ENCODE peak calls at places on chromosomes 4 and X, in four cellular contexts. J is LNCaP clone FGC, Z is progenitor cell of endocrine pancreas, X is A673. Y is an unnamed sample.

GRCh38 chr4:85127653-85128052 is 161.2 kb upstream of the WDFY3 start:
- DNase-seq in J (peak), Z (no peak), X (peak), Y (peak)

GRCh38 chr4:105714071-105714521 is 5.5 kb downstream of the GSTCD start:
- DNase-seq in J (no peak), Z (no peak), X (peak), Y (no peak)

GRCh38 chrX:36957425-36958328 is 50.5 kb upstream of the FAM47C start:
- DNase-seq in J (no peak), Z (peak), X (peak), Y (peak)

GRCh38 chrX:100449696-100450606 is 39.9 kb upstream of the PCDH19 start:
- DNase-seq in J (no peak), Z (no peak), X (no peak), Y (peak)

GRCh38 chr4:140903522-140903928 is 147.3 kb upstream of the TBC1D9 start:
- DNase-seq in J (no peak), Z (no peak), X (peak), Y (no peak)

GRCh38 chr4:71396382-71396781 is 57.6 kb downstream of the SLC4A4 start:
- DNase-seq in J (no peak), Z (no peak), X (no peak), Y (no peak)

GRCh38 chrX:63713510-63713909 is 71.5 kb downstream of the ARHGEF9 start:
- DNase-seq in J (no peak), Z (no peak), X (no peak), Y (no peak)

GRCh38 chr4:3657917-3658913 is 108.0 kb upstream of the ADRA2C start:
- DNase-seq in J (no peak), Z (no peak), X (peak), Y (no peak)

GRCh38 chrX:116272328-116272727 is 101.8 kb downstream of the AGTR2 start:
- DNase-seq in J (no peak), Z (no peak), X (peak), Y (no peak)

GRCh38 chr4:170007113-170007512 is 19.1 kb downstream of the MFAP3L start:
- DNase-seq in J (no peak), Z (no peak), X (no peak), Y (no peak)

GRCh38 chr4:130026185-130026584 is 930.2 kb downstream of the C4orf33 start:
- DNase-seq in J (no peak), Z (no peak), X (peak), Y (no peak)

DNA sequence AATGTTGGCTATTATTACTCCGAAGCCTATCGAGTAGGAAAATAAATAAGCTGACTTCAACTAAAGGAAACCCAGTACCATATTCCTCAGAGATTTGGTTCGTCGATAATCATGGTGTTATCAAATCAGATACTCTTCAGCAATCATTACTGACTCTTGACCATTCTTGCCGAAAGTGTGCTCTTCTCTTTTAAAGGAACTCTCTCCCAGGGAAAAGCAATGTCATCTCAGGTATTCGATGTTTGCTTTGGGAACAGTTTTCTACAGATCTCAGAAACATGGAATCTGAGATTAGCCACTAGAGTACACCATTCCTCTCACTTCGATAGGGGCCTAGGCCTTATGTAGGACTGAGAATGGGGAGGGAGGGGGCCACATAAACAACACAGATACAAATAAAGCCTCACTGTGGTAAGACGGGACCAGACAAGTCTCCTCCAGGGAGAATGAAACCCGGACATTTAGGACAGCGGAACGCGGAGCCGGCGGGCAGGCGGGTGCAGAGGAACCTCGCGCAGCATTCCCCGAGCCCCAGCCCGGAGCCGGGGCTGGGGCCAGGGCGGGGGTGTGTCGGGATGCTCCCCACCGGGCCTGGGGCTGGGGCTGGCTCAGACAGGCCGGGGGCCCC is 586 bp downstream of the DNAJB14 start:
- DNase-seq in J (no peak), Z (peak), X (peak), Y (no peak)
- TF ChIP-seq CTCF in J (no peak), Z (no peak), X (peak), Y (no peak)

DNA sequence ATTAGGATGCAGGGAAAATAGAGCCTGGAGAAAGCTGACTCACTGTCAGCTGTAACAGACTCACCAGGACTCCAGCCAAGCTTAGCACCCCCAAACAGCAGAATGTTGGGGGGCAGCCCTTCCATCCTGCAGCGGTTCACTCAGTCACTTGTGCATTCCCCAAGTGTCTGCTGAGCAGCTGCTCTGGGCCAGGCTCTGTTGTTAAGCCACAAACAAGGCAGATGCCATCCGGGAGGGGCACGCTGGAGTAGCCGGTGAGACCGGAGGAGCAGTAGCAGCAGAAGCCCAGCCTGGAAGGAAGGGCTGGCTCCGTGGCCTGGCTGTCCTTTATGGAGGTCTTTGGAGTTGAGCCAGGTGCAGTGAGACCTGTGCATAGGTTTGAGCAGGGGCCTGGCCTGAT is 22.0 kb downstream of the CCNQ start:
- DNase-seq in J (no peak), Z (no peak), X (no peak), Y (no peak)
- TF ChIP-seq CTCF in J (no peak), Z (no peak), X (no peak), Y (no peak)

GRCh38 chr4:121277194-121278105 is 103.4 kb downstream of the QRFPR start:
- DNase-seq in J (no peak), Z (no peak), X (peak), Y (peak)
- TF ChIP-seq CTCF in J (peak), Z (peak), X (peak), Y (peak)

DNA sequence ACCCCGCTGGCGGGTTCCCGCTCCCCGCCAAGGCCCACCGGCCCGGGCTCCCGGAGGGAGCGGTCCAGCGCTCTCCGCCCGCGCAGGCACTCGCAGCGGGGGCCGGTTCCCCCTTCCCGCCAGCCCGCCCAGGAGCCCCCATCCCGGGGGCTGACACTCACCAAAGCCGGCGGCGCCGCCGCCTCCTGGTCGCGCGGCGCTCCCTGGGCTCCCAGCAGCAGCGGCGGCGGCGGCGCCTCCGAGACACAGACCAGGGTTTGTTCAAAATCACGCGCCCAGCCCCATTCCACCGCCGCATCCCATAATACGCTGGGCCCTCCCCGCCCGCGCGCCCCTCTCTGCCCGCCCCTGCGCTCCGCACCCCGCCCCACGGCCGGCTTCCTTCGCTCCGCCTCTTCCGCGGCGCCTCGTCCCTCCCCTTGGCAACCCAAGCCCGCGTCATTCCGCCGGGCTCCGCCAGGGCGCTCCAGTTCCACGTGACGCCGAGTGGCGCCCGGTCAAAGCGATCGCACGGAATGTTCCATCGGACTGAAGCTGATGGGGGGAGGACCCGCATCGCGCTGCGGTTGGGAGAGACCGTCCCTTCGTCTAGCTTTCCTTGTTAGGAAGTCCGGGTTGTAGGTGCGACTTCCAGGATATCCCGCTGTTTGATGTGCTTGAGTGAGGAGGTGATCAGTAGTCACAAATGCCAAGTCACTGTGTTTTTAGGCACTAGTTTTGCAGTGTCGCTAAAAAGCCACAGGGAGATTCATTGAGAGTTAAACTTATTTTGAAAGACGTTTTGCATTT is 2.2 kb upstream of the LIN54 start:
- DNase-seq in J (peak), Z (peak), X (peak), Y (peak)
- TF ChIP-seq CTCF in J (peak), Z (peak), X (peak), Y (peak)

GRCh38 chrX:30196322-30196721 is 19.0 kb upstream of the MAGEB2 start:
- DNase-seq in J (no peak), Z (no peak), X (peak), Y (no peak)
- TF ChIP-seq CTCF in J (peak), Z (peak), X (peak), Y (no peak)